ENCODE peak calls at places on chromosomes 13 and 19, in seven cellular contexts. E is stimulated activated CD4-positive, alpha-beta T cell treated with anti-CD3 and anti-CD28 coated beads, Interleukin-2, amount 100 ng/mL, for 4 hours; W is mesothelial cell of epicardium; V is stimulated activated CD8-positive, alpha-beta memory T cell treated with anti-CD3 and anti-CD28 coated beads, Interleukin-15, amount 100 ng/mL, for 1 hour; H is heart right ventricle; N is AG04450; Y is GM23248. I is an unnamed sample.

GRCh38 chr19:41871573-41872383 is 5.3 kb upstream of the CD79A start:
- DNase-seq in Y (no peak), E (no peak), N (no peak), V (no peak), W (no peak), H (peak), I (peak)

GRCh38 chr13:36395280-36395679 is 37.0 kb upstream of the CCNA1 start:
- DNase-seq in W (no peak), Y (peak), E (no peak), H (no peak), N (peak), V (no peak), I (no peak)

GRCh38 chr13:97976551-97977375 is 23.3 kb downstream of the IPO5 start:
- DNase-seq in W (no peak), V (peak), E (peak), Y (peak), N (no peak), H (peak), I (peak)

GRCh38 chr13:102978168-102978567 is 88.0 kb downstream of the SLC10A2 start:
- DNase-seq in E (no peak), Y (peak), W (no peak), N (no peak), V (no peak), H (no peak), I (no peak)

GRCh38 chr13:26019881-26020535 is 31.8 kb downstream of the SHISA2 start:
- DNase-seq in E (no peak), H (no peak), W (no peak), N (peak), V (no peak), Y (peak), I (no peak)

GRCh38 chr19:48968179-48968661 is 3.1 kb downstream of the FTL start:
- DNase-seq in W (no peak), Y (peak), E (no peak), N (no peak), H (no peak), V (no peak), I (no peak)

GRCh38 chr13:100544866-100545683 is 43.5 kb downstream of the GGACT start:
- DNase-seq in E (no peak), Y (no peak), N (no peak), W (no peak), H (peak), V (no peak), I (no peak)

GRCh38 chr19:11673608-11674041 is 65.1 kb downstream of the ZNF823 start:
- DNase-seq in H (peak), N (no peak), E (no peak), W (peak), V (no peak), Y (peak), I (peak)

GRCh38 chr13:112849500-112849899 is 119.5 kb upstream of the MCF2L start:
- DNase-seq in Y (no peak), N (no peak), E (no peak), W (no peak), V (no peak), H (no peak), I (no peak)

GRCh38 chr19:4100647-4101495 is 23.1 kb downstream of the MAP2K2 start:
- DNase-seq in N (no peak), Y (no peak), H (no peak), W (no peak), E (no peak), V (no peak), I (no peak)

GRCh38 chr19:39052243-39052746 is 19.9 kb upstream of the FBXO27 start:
- DNase-seq in N (peak), V (peak), E (peak), W (peak), Y (peak), H (peak), I (peak)

GRCh38 chr19:9735986-9736385 is 32.6 kb downstream of the ZNF846 start:
- DNase-seq in N (no peak), Y (no peak), W (no peak), V (no peak), E (no peak), H (no peak), I (no peak)

GRCh38 chr13:23460309-23460708 is 26.8 kb upstream of the SACS start:
- DNase-seq in N (no peak), Y (no peak), H (no peak), V (no peak), E (no peak), W (no peak), I (peak)

GRCh38 chr19:38880076-38880881 is 2.2 kb upstream of the RINL start:
- DNase-seq in H (no peak), E (no peak), V (no peak), Y (no peak), W (no peak), N (no peak), I (no peak)

GRCh38 chr19:27796540-27796939 is 1416.4 kb downstream of the UQCRFS1 start:
- DNase-seq in Y (no peak), V (no peak), N (no peak), W (no peak), E (no peak), H (no peak), I (no peak)

GRCh38 chr19:30406220-30406944 is 34.2 kb downstream of the ZNF536 start:
- DNase-seq in W (no peak), H (peak), V (no peak), N (no peak), E (no peak), Y (peak), I (no peak)

GRCh38 chr19:32662186-32662585 is 12.8 kb downstream of the ANKRD27 start:
- DNase-seq in E (no peak), N (no peak), Y (peak), H (no peak), W (no peak), V (no peak), I (no peak)

GRCh38 chr13:51831519-51831918 is 13.5 kb downstream of the TMEM272 start:
- DNase-seq in E (no peak), Y (no peak), V (no peak), W (no peak), H (no peak), N (no peak), I (no peak)

GRCh38 chr13:105936816-105937215 is 598.6 kb downstream of the EFNB2 start:
- DNase-seq in N (no peak), Y (peak), E (no peak), W (no peak), V (no peak), H (no peak), I (no peak)

GRCh38 chr19:30333291-30334065 is 38.7 kb upstream of the ZNF536 start:
- DNase-seq in W (no peak), V (no peak), N (no peak), Y (no peak), H (no peak), E (no peak), I (no peak)

I was measured in GM13976.